ENCODE peak calls at places on chromosomes 13 and 19, in four cellular contexts. D, S, K and B are unnamed samples.

GRCh38 chr13:110128546-110128945 is 178.4 kb downstream of the COL4A1 start:
- DNase-seq in D (no peak), S (no peak), K (no peak), B (no peak)

GRCh38 chr19:37221136-37221535 is 3.1 kb downstream of the ZNF383 start:
- DNase-seq in D (no peak), S (no peak), K (no peak), B (no peak)

GRCh38 chr13:110643324-110643723 is 28.0 kb downstream of the NAXD start:
- DNase-seq in D (no peak), S (peak), K (no peak), B (no peak)

GRCh38 chr13:113211774-113212173 is 2.4 kb downstream of the CUL4A start:
- DNase-seq in D (peak), S (peak), K (no peak), B (peak)

GRCh38 chr13:108560092-108560491 is 69.3 kb upstream of the MYO16 start:
- DNase-seq in D (no peak), S (no peak), K (no peak), B (no peak)

GRCh38 chr13:32537580-32538233 is 888 bp downstream of the N4BP2L2 start:
- DNase-seq in D (peak), S (peak), K (peak), B (peak)

GRCh38 chr19:31418692-31419430 is 69.6 kb upstream of the TSHZ3 start:
- DNase-seq in D (no peak), S (peak), K (no peak), B (no peak)

GRCh38 chr13:93151277-93151676 is 75.3 kb upstream of the GPC6 start:
- DNase-seq in D (no peak), S (no peak), K (no peak), B (no peak)

GRCh38 chr19:4010808-4011110 is 3.2 kb downstream of the PIAS4 start:
- DNase-seq in D (no peak), S (no peak), K (no peak), B (no peak)

GRCh38 chr19:15779756-15780476 is 7.5 kb upstream of the OR10H5 start:
- DNase-seq in D (no peak), S (no peak), K (peak), B (peak)

GRCh38 chr19:49682274-49682673 is 5.2 kb downstream of the PRMT1 start:
- DNase-seq in D (no peak), S (peak), K (peak), B (no peak)

GRCh38 chr13:49258097-49258796 is 10.5 kb downstream of the CDADC1 start:
- DNase-seq in D (no peak), S (no peak), K (no peak), B (no peak)

GRCh38 chr13:113588394-113589111 is 4.0 kb downstream of the TFDP1 start:
- DNase-seq in D (peak), S (peak), K (no peak), B (no peak)

GRCh38 chr19:50607874-50608785 is 31.6 kb downstream of the SYT3 start:
- DNase-seq in D (peak), S (peak), K (peak), B (no peak)

GRCh38 chr19:50626011-50626410 is 13.7 kb downstream of the SYT3 start:
- DNase-seq in D (no peak), S (peak), K (no peak), B (peak)

GRCh38 chr19:291561-292280 is 518 bp upstream of the PLPP2 start:
- DNase-seq in D (no peak), S (peak), K (no peak), B (no peak)

GRCh38 chr13:71316964-71317363 is 550.0 kb downstream of the DACH1 start:
- DNase-seq in D (no peak), S (no peak), K (no peak), B (no peak)

GRCh38 chr19:41226053-41226873 is 7.2 kb downstream of the AXL start:
- DNase-seq in D (peak), S (peak), K (peak), B (peak)

GRCh38 chr19:18306903-18307681 is 15.8 kb downstream of the LSM4 start:
- DNase-seq in D (no peak), S (peak), K (no peak), B (no peak)

GRCh38 chr13:83211301-83211700 is 671.0 kb downstream of the SLITRK1 start:
- DNase-seq in D (no peak), S (no peak), K (no peak), B (no peak)

GRCh38 chr19:37077929-37078716 is at the start of gene ZNF420:
- DNase-seq in D (peak), S (peak), K (peak), B (peak)

GRCh38 chr13:106393776-106394175 is 141.7 kb downstream of the EFNB2 start:
- DNase-seq in D (no peak), S (no peak), K (no peak), B (no peak)

GRCh38 chr13:85725433-85725832 is 73.8 kb downstream of the SLITRK6 start:
- DNase-seq in D (no peak), S (no peak), K (no peak), B (no peak)

GRCh38 chr13:93262729-93263128 is 36.1 kb downstream of the GPC6 start:
- DNase-seq in D (no peak), S (no peak), K (no peak), B (no peak)

GRCh38 chr13:67084066-67084465 is 146.1 kb downstream of the PCDH9 start:
- DNase-seq in D (no peak), S (no peak), K (no peak), B (no peak)

GRCh38 chr19:33442706-33443105 is 69.2 kb downstream of the CEBPG start:
- DNase-seq in D (no peak), S (no peak), K (no peak), B (no peak)

GRCh38 chr13:30877335-30877734 is 28.7 kb upstream of the MEDAG start:
- DNase-seq in D (no peak), S (no peak), K (no peak), B (no peak)

GRCh38 chr19:10503002-10503789 is at the start of gene KEAP1:
- DNase-seq in D (peak), S (peak), K (peak), B (no peak)

GRCh38 chr19:789473-790052 is 7.7 kb upstream of the PTBP1 start:
- DNase-seq in D (peak), S (no peak), K (no peak), B (peak)

GRCh38 chr19:743168-743687 is 7.7 kb upstream of the MISP start:
- DNase-seq in D (no peak), S (peak), K (peak), B (no peak)

GRCh38 chr13:64332048-64332447 is 2898.1 kb downstream of the PCDH9 start:
- DNase-seq in D (no peak), S (no peak), K (no peak), B (peak)

GRCh38 chr19:49492573-49493411 is 3.4 kb upstream of the RPS11 start:
- DNase-seq in D (no peak), S (no peak), K (no peak), B (peak)

GRCh38 chr13:69809152-69809551 is 298.5 kb upstream of the ATXN8OS start:
- DNase-seq in D (no peak), S (no peak), K (no peak), B (no peak)

GRCh38 chr13:98022210-98022609 is 68.7 kb downstream of the IPO5 start:
- DNase-seq in D (no peak), S (no peak), K (no peak), B (no peak)

GRCh38 chr19:2542341-2543069 is 66.6 kb downstream of the GADD45B start:
- DNase-seq in D (no peak), S (peak), K (peak), B (peak)

GRCh38 chr13:48647625-48648024 is 6.1 kb upstream of the CYSLTR2 start:
- DNase-seq in D (no peak), S (peak), K (peak), B (no peak)

GRCh38 chr13:48125794-48126228 is 30.9 kb upstream of the MED4 start:
- DNase-seq in D (no peak), S (no peak), K (peak), B (peak)

GRCh38 chr19:14061751-14062557 is at the start of gene PALM3:
- DNase-seq in D (no peak), S (no peak), K (peak), B (no peak)

GRCh38 chr19:5304486-5304885 is 36.1 kb downstream of the PTPRS start:
- DNase-seq in D (no peak), S (no peak), K (no peak), B (no peak)

GRCh38 chr13:40982772-40983171 is 36.3 kb downstream of the ELF1 start:
- DNase-seq in D (no peak), S (no peak), K (peak), B (peak)
- H3K4me3 ChIP-seq in D (no peak), S (no peak), K (no peak), B (peak)

GRCh38 chr19:45420871-45421270 is 2.8 kb downstream of the ERCC1 start:
- DNase-seq in D (no peak), S (no peak), K (no peak), B (no peak)

GRCh38 chr19:45421953-45422498 is 1.7 kb downstream of the ERCC1 start:
- DNase-seq in D (no peak), S (peak), K (no peak), B (no peak)

GRCh38 chr19:45424191-45425058 is 708 bp upstream of the ERCC1 start:
- DNase-seq in D (peak), S (peak), K (peak), B (peak)

GRCh38 chr19:45423033-45423588 is 606 bp downstream of the ERCC1 start:
- DNase-seq in D (no peak), S (no peak), K (no peak), B (no peak)

DNA sequence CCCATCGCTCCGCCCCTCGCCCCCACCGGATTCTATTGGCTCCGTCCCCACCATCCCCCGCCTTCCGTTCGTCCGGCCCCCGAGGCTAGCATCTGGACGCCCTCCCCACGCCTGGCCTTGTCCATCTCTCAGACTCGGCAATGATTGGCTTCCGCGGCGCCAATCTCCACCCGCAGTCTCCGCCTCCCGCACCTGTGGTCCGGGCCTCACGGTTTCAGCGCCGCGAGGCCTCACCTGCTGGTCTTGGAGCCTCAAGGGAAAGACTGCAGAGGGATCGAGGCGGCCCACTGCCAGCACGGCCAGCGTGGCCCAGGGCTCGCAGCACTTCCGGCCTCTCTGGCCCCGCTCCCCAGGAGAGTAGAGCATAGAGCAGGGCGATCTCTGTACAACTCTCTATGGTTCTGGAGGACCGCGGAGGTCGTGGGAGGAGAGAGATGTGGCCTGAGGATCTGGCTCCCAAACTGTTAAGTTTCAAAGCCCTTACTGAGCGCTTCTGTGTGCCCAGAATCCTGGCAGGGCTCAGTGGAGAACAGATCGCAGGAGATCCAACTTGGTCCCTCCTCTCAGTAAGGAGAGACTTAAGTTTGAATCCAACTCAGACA is at the start of gene ERCC1:
- DNase-seq in D (peak), S (peak), K (peak), B (peak)
- H3K4me3 ChIP-seq in D (peak), S (peak), K (peak), B (peak)

DNA sequence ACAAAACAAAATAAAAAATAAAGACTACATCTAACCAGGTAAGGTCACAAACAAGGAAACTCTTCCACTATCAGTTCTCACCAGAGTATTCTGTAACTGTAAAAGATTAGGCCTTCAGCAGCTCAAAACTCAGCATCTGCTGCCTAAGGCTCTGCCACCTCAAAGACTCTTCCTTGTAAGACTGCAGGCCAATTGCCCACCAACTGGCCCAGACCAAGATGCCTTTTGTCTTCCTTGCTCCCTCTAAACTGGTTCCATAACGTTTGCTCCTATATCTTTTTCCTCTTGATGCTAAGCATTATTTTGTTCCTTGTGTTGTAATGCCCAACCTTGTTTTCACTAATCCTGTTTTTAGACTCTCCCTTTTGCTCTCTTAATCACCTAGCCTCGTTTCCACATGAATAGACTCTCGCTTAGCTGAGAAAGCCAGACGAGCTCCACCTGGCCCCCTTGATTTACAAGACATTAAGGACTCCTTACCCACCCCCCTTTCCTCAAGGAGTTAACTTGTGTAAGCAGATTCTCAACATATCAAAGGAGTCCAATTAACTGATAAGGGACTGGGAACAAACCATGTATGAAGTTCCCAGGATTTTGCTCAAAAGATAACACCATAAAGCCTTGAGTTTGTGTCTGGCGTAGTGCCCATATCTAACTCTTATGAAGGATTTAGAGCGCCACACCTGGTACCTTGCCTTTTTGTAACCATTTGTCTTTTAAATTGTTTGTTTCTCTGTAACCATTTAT is 1.5 kb downstream of the ZNF814 start:
- DNase-seq in D (peak), S (peak), K (no peak), B (no peak)
- H3K4me3 ChIP-seq in D (peak), S (peak), K (no peak), B (no peak)

GRCh38 chr19:44163789-44164188 is 1.1 kb upstream of the ZNF226 start:
- DNase-seq in D (no peak), S (no peak), K (no peak), B (no peak)
- H3K4me3 ChIP-seq in D (peak), S (peak), K (no peak), B (no peak)

DNA sequence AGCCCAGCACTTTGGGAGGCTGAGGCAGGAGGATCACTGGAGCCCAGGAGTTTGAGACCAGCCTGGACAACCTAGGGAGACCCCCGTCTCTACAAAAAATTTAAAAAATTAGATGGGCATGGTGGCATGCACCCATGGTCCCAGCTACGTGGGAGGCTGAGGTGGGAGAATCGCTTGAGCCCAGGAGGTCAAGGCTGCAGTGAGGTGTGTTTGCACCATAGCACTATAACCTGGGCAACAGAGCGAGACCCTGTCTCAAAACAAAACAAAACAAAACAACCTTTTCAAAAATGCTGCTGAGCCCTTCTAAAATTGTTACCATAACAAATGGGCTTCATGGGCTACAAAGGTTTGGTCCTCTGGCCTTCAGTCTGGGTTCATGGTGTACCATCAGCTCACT is 13.1 kb upstream of the FBXO17 start:
- DNase-seq in D (no peak), S (no peak), K (no peak), B (no peak)
- H3K4me3 ChIP-seq in D (no peak), S (no peak), K (no peak), B (no peak)

GRCh38 chr13:39448831-39449230 is 154.2 kb downstream of the LHFPL6 start:
- DNase-seq in D (peak), S (no peak), K (no peak), B (peak)
- H3K4me3 ChIP-seq in D (no peak), S (no peak), K (no peak), B (no peak)

GRCh38 chr13:34545461-34545860 is 396.6 kb upstream of the NBEA start:
- DNase-seq in D (no peak), S (no peak), K (no peak), B (no peak)
- H3K4me3 ChIP-seq in D (no peak), S (no peak), K (no peak), B (no peak)

GRCh38 chr13:20624213-20624612 is 57.3 kb downstream of the IFT88 start:
- DNase-seq in D (no peak), S (no peak), K (no peak), B (no peak)

DNA sequence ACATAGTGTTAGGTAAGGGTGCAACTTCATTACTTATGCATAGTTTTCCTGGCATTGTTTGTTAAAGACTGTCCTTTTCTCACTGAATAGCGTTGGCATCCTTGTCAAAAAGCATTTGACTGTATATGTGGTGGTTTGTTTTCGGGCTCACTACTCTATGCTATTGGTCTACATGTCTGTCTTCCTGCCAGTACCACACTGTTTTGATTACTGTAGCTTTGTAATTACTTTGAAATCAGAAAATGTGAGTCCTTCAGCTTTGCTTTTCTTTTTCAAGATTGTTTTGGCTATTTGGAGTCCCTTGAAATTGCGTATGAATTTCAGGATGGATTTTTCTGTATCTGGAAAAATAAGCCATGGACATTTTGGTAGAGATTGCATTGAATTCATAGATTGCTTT is 56.0 kb downstream of the IFT88 start:
- DNase-seq in D (no peak), S (no peak), K (no peak), B (no peak)
- H3K4me3 ChIP-seq in D (no peak), S (peak), K (no peak), B (no peak)

GRCh38 chr19:17294051-17294891 is 9.0 kb downstream of the ABHD8 start:
- DNase-seq in D (peak), S (peak), K (no peak), B (peak)
- H3K4me3 ChIP-seq in D (no peak), S (no peak), K (no peak), B (no peak)